ENCODE peak calls at places on chromosomes 4 and X, in seven cellular contexts. O is ascending aorta, B is left ventricle myocardium inferior, E is BE2C, V is HAP-1, W is A549, X is sigmoid colon. Y is an unnamed sample. For H3K4me1, the result is how much of the 10 kb centered on the place peaks cover.

GRCh38 chrX:79133897-79134296 is 10.6 kb upstream of the GPR174 start:
- DNase-seq in E (no peak), X (no peak), O (no peak), W (no peak), B (no peak), V (no peak), Y (peak)

GRCh38 chrX:78104447-78105176 is 564 bp downstream of the PGK1 start:
- DNase-seq in V (peak), B (peak), E (peak), W (peak), O (peak), X (peak), Y (peak)

GRCh38 chrX:109481986-109482385 is at the start of gene GUCY2F:
- DNase-seq in V (no peak), X (no peak), O (no peak), W (no peak), B (no peak), E (no peak), Y (no peak)

GRCh38 chr4:76866641-76867040 is 31.3 kb downstream of the SOWAHB start:
- DNase-seq in B (no peak), W (no peak), X (no peak), V (no peak), O (no peak), E (no peak), Y (no peak)

GRCh38 chr4:165294907-165295306 is 32.6 kb upstream of the MSMO1 start:
- DNase-seq in E (no peak), O (no peak), V (no peak), B (no peak), X (no peak), W (no peak), Y (no peak)

GRCh38 chr4:134216436-134216835 is 14.8 kb upstream of the PABPC4L start:
- DNase-seq in W (no peak), E (no peak), O (no peak), V (no peak), B (no peak), X (no peak), Y (no peak)

GRCh38 chr4:4693258-4693657 is 151.4 kb upstream of the STX18 start:
- DNase-seq in W (no peak), B (no peak), E (no peak), X (no peak), O (no peak), V (no peak), Y (no peak)

GRCh38 chr4:47612116-47613023 is 127.3 kb downstream of the ATP10D start:
- DNase-seq in X (no peak), O (no peak), B (no peak), V (no peak), W (no peak), E (no peak), Y (no peak)

GRCh38 chr4:122099896-122100295 is 52.2 kb upstream of the BLTP1 start:
- DNase-seq in V (no peak), E (no peak), X (no peak), O (no peak), W (no peak), B (no peak), Y (no peak)

GRCh38 chr4:42412251-42412650 is 15.0 kb downstream of the SHISA3 start:
- DNase-seq in O (no peak), W (no peak), V (no peak), X (no peak), E (no peak), B (no peak), Y (no peak)

GRCh38 chr4:74038161-74039064 is at the start of gene CXCL3:
- DNase-seq in E (peak), V (peak), B (peak), X (peak), W (peak), O (no peak), Y (peak)

GRCh38 chrX:134622056-134622812 is 36.0 kb downstream of the PLAC1 start:
- DNase-seq in V (no peak), B (no peak), E (no peak), W (peak), O (no peak), X (no peak), Y (peak)

GRCh38 chrX:39396358-39396995 is 595.2 kb downstream of the MID1IP1 start:
- DNase-seq in O (no peak), E (no peak), B (no peak), X (no peak), V (no peak), W (no peak), Y (peak)

GRCh38 chrX:113929004-113929403 is 654.9 kb upstream of the HTR2C start:
- DNase-seq in W (peak), B (no peak), X (no peak), O (no peak), V (peak), E (peak), Y (peak)

GRCh38 chr4:74671074-74671698 is 123.1 kb downstream of the BTC start:
- DNase-seq in O (no peak), B (peak), E (peak), W (peak), V (peak), X (no peak), Y (peak)

GRCh38 chrX:119459181-119459580 is 9.1 kb upstream of the SLC25A5 start:
- DNase-seq in B (no peak), V (no peak), O (no peak), W (no peak), X (no peak), E (no peak), Y (no peak)

GRCh38 chr4:48445704-48446103 is 37.4 kb upstream of the SLC10A4 start:
- DNase-seq in W (peak), X (no peak), O (no peak), B (no peak), V (peak), E (no peak), Y (no peak)

GRCh38 chr4:88868510-88868909 is 170.9 kb upstream of the NAP1L5 start:
- DNase-seq in X (no peak), W (no peak), B (no peak), E (no peak), V (peak), O (no peak), Y (no peak)

GRCh38 chr4:3250956-3251690 is 2.2 kb downstream of the MSANTD1 start:
- DNase-seq in E (peak), B (peak), V (no peak), X (peak), O (no peak), W (no peak), Y (no peak)

GRCh38 chr4:157713342-157713741 is 459.5 kb downstream of the GASK1B start:
- DNase-seq in W (no peak), V (no peak), B (no peak), O (no peak), E (peak), X (no peak), Y (no peak)

GRCh38 chrX:38271154-38271716 is 50.6 kb upstream of the SRPX start:
- DNase-seq in O (no peak), W (no peak), V (no peak), X (no peak), E (no peak), B (no peak), Y (no peak)

GRCh38 chrX:139077303-139078131 is 366.0 kb upstream of the FGF13 start:
- DNase-seq in O (no peak), X (no peak), W (no peak), E (no peak), B (no peak), V (no peak), Y (no peak)

GRCh38 chr4:85715996-85716737 is 241.2 kb downstream of the ARHGAP24 start:
- DNase-seq in E (no peak), B (no peak), W (no peak), O (no peak), X (no peak), V (no peak), Y (no peak)

GRCh38 chr4:185741795-185742194 is 70.2 kb downstream of the SORBS2 start:
- DNase-seq in X (no peak), O (no peak), V (no peak), B (no peak), E (no peak), W (no peak), Y (no peak)

GRCh38 chrX:134459683-134460004 is 321 bp upstream of the HPRT1 start:
- DNase-seq in W (no peak), E (no peak), X (no peak), O (no peak), V (no peak), B (no peak), Y (no peak)

GRCh38 chr4:55993994-55994657 is 45.4 kb downstream of the CEP135 start:
- DNase-seq in O (no peak), X (no peak), B (no peak), W (no peak), E (no peak), V (no peak), Y (no peak)

GRCh38 chr4:10296730-10297129 is 160.5 kb downstream of the ZNF518B start:
- DNase-seq in X (no peak), E (no peak), W (no peak), V (peak), O (no peak), B (no peak), Y (peak)

GRCh38 chrX:49995021-49995731 is 72.8 kb downstream of the CLCN5 start:
- DNase-seq in B (no peak), O (no peak), W (peak), V (no peak), E (no peak), X (no peak), Y (peak)

GRCh38 chr4:67875011-67875410 is 8.8 kb downstream of the TMPRSS11D start:
- DNase-seq in W (no peak), B (no peak), O (no peak), X (no peak), E (no peak), V (peak), Y (no peak)

GRCh38 chr4:123547167-123547817 is 150.7 kb downstream of the SPRY1 start:
- DNase-seq in B (no peak), V (no peak), X (no peak), O (no peak), E (no peak), W (no peak), Y (no peak)

GRCh38 chr4:3440979-3441500 is 728 bp upstream of the HGFAC start:
- DNase-seq in W (no peak), X (no peak), O (no peak), E (no peak), B (no peak), V (no peak), Y (no peak)

GRCh38 chr4:56276547-56276946 is 110.7 kb downstream of the AASDH start:
- DNase-seq in E (no peak), O (no peak), W (no peak), V (no peak), B (no peak), X (no peak), Y (no peak)

GRCh38 chr4:17324431-17324830 is 187.5 kb downstream of the QDPR start:
- DNase-seq in E (peak), B (no peak), X (no peak), W (no peak), V (peak), O (no peak), Y (no peak)

GRCh38 chr4:48141048-48141447 is 7.0 kb upstream of the TXK start:
- DNase-seq in X (no peak), E (no peak), B (no peak), V (peak), W (peak), O (no peak), Y (no peak)

GRCh38 chr4:39613093-39613656 is 25.5 kb downstream of the SMIM14 start:
- DNase-seq in X (no peak), B (no peak), W (no peak), E (no peak), V (no peak), O (no peak), Y (no peak)

GRCh38 chr4:146275370-146275769 is 61.0 kb downstream of the REELD1 start:
- DNase-seq in O (no peak), W (no peak), V (no peak), X (no peak), E (no peak), B (no peak), Y (no peak)

GRCh38 chr4:8197521-8197920 is 1.6 kb upstream of the SH3TC1 start:
- DNase-seq in O (no peak), V (no peak), W (no peak), E (no peak), X (no peak), B (no peak), Y (no peak)
- H3K4me1 ChIP-seq in O (under half), V (under half), W (under half), E (under half), X (under half), B (half or more), Y (under half)

GRCh38 chr4:78659665-78660064 is 108.1 kb downstream of the ANXA3 start:
- DNase-seq in E (no peak), V (no peak), W (no peak), B (no peak), X (no peak), O (no peak), Y (no peak)
- H3K4me1 ChIP-seq in E (under half), V (under half), W (under half), B (half or more), X (under half), O (under half), Y (under half)

GRCh38 chr4:143391895-143392294 is 55.2 kb downstream of the GAB1 start:
- DNase-seq in O (no peak), W (no peak), X (no peak), V (no peak), E (no peak), B (no peak), Y (no peak)

GRCh38 chr4:143389543-143390195 is 53.0 kb downstream of the GAB1 start:
- DNase-seq in O (no peak), E (no peak), W (no peak), X (no peak), B (no peak), V (no peak), Y (no peak)

GRCh38 chr4:143393195-143393594 is 56.5 kb downstream of the GAB1 start:
- DNase-seq in O (no peak), X (no peak), E (no peak), B (no peak), W (no peak), V (no peak), Y (no peak)

GRCh38 chr4:143391261-143391660 is 54.6 kb downstream of the GAB1 start:
- DNase-seq in O (no peak), B (no peak), E (no peak), V (no peak), W (no peak), X (no peak), Y (no peak)

GRCh38 chr4:143390764-143391163 is 54.1 kb downstream of the GAB1 start:
- DNase-seq in B (no peak), W (no peak), E (no peak), O (no peak), V (no peak), X (no peak), Y (no peak)
- H3K4me1 ChIP-seq in B (half or more), W (under half), E (under half), O (under half), V (under half), X (half or more), Y (under half)

GRCh38 chr4:113145147-113145518 is 95.7 kb downstream of the ANK2 start:
- DNase-seq in O (no peak), B (no peak), V (no peak), E (no peak), X (no peak), W (no peak), Y (no peak)
- H3K4me1 ChIP-seq in O (under half), B (under half), V (under half), E (under half), X (under half), W (under half), Y (under half)

GRCh38 chrX:23061116-23061515 is 61.4 kb downstream of the DDX53 start:
- DNase-seq in W (no peak), V (no peak), O (no peak), E (no peak), X (no peak), B (no peak), Y (no peak)
- H3K4me1 ChIP-seq in W (under half), V (under half), O (under half), E (under half), X (under half), B (under half), Y (under half)

GRCh38 chrX:13750204-13750603 is 15.7 kb downstream of the OFD1 start:
- DNase-seq in O (no peak), E (peak), X (no peak), V (peak), B (no peak), W (peak), Y (peak)
- H3K4me1 ChIP-seq in O (under half), E (under half), X (under half), V (under half), B (under half), W (under half), Y (under half)

GRCh38 chrX:153867139-153867538 is 18.8 kb downstream of the L1CAM start:
- DNase-seq in O (no peak), X (no peak), E (no peak), W (no peak), B (no peak), V (no peak), Y (no peak)
- H3K4me1 ChIP-seq in O (under half), X (under half), E (under half), W (under half), B (under half), V (under half), Y (under half)

DNA sequence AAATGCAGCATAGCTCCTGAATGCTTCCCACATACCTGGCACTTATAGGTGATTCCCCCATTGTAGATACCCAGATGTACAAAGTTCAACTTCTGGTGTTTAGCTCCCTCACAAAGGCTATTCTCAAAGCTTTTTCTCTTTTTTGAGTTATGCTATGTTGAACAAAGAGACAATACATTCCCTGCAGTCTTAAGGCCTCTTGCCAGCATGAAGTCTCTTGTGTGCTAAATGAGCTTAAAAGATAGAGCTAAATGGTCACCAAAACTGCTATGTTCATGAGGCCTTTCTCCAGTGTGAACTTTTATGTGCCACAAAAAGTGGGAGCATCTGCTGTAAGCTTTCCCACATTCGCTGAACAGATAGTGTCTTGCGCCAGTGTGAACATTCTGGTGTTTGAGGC is 111.2 kb upstream of the TMEM47 start:
- DNase-seq in O (no peak), E (no peak), V (no peak), B (no peak), W (no peak), X (no peak), Y (no peak)
- H3K4me1 ChIP-seq in O (under half), E (under half), V (under half), B (under half), W (under half), X (under half), Y (under half)

DNA sequence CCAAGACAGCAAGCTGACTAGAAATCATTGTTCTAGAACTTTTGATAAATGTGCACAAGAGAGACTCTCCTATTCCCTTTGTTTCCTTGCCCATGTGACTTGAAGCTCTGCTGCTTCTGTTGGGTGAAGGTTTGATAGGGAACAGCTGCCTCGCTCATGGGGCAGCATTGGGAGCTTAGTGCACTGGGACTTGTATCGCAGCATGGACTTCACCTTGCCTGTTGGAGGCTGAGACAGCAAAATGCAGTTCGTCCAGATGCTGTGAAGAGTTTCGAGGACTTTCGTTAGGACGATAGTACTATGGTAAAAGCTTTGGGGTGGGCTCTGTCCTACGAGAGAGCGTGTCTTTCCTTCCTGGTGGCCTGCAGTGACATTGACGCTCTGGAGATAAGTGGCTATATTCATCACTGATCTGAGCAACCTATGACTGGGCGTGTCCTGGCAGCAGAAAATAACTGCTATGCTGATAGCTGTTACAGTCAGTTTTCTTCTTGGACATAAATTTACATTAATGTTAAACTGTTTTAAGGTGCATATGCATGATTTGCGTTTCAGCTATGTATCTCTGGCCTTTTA is 44.8 kb downstream of the ARHGAP10 start:
- DNase-seq in W (no peak), E (peak), O (no peak), X (no peak), B (no peak), V (no peak), Y (peak)
- H3K4me1 ChIP-seq in W (under half), E (under half), O (under half), X (half or more), B (half or more), V (under half), Y (under half)

GRCh38 chr4:26260571-26260970 is 60.2 kb upstream of the RBPJ start:
- DNase-seq in W (no peak), O (no peak), B (no peak), V (no peak), X (no peak), E (no peak), Y (no peak)
- H3K4me1 ChIP-seq in W (under half), O (under half), B (under half), V (under half), X (under half), E (under half), Y (under half)